ENCODE peak calls at places on chromosome 4, in nine cellular contexts. One of them, this sample, is unnamed.

GRCh38 chr4:24560770-24561415 is 23.5 kb downstream of the DHX15 start:
- DNase-seq in uterus: no peak
- DNase-seq in AG04450: no peak
- DNase-seq in left lung: no peak
- DNase-seq in OCI-LY7: no peak
- DNase-seq in fibroblast of lung: peak; percentile 68
- DNase-seq in ovary: no peak
- DNase-seq in GM23338: no peak
- DNase-seq in caudate nucleus: no peak
- DNase-seq in this sample: no peak

GRCh38 chr4:83320548-83320947 is 14.1 kb downstream of the HPSE start:
- DNase-seq in GM23338: no peak
- DNase-seq in AG04450: no peak
- DNase-seq in caudate nucleus: no peak
- DNase-seq in OCI-LY7: no peak
- DNase-seq in uterus: no peak
- DNase-seq in ovary: peak; percentile 23
- DNase-seq in fibroblast of lung: peak; percentile 22
- DNase-seq in left lung: peak; percentile 83
- DNase-seq in this sample: peak; percentile 55

GRCh38 chr4:10416441-10416840 is 40.8 kb downstream of the ZNF518B start:
- DNase-seq in uterus: no peak
- DNase-seq in AG04450: no peak
- DNase-seq in GM23338: no peak
- DNase-seq in caudate nucleus: no peak
- DNase-seq in left lung: no peak
- DNase-seq in fibroblast of lung: no peak
- DNase-seq in ovary: no peak
- DNase-seq in OCI-LY7: no peak
- DNase-seq in this sample: no peak

GRCh38 chr4:88751258-88752075 is 53.8 kb upstream of the NAP1L5 start:
- DNase-seq in caudate nucleus: no peak
- DNase-seq in AG04450: no peak
- DNase-seq in GM23338: no peak
- DNase-seq in ovary: no peak
- DNase-seq in left lung: no peak
- DNase-seq in fibroblast of lung: peak; percentile 50
- DNase-seq in uterus: no peak
- DNase-seq in OCI-LY7: no peak
- DNase-seq in this sample: no peak

GRCh38 chr4:56689231-56689630 is 8.1 kb upstream of the HOPX start:
- DNase-seq in fibroblast of lung: no peak
- DNase-seq in GM23338: no peak
- DNase-seq in OCI-LY7: no peak
- DNase-seq in caudate nucleus: no peak
- DNase-seq in uterus: no peak
- DNase-seq in ovary: no peak
- DNase-seq in left lung: no peak
- DNase-seq in AG04450: no peak
- DNase-seq in this sample: no peak

GRCh38 chr4:122548452-122548851 is 72.4 kb downstream of the IL21 start:
- DNase-seq in GM23338: no peak
- DNase-seq in ovary: no peak
- DNase-seq in fibroblast of lung: peak; percentile 80
- DNase-seq in left lung: no peak
- DNase-seq in uterus: no peak
- DNase-seq in OCI-LY7: no peak
- DNase-seq in caudate nucleus: no peak
- DNase-seq in AG04450: no peak
- DNase-seq in this sample: no peak

GRCh38 chr4:119087656-119088055 is 48.0 kb upstream of the MYOZ2 start:
- DNase-seq in caudate nucleus: no peak
- DNase-seq in OCI-LY7: no peak
- DNase-seq in uterus: no peak
- DNase-seq in fibroblast of lung: no peak
- DNase-seq in left lung: no peak
- DNase-seq in AG04450: no peak
- DNase-seq in GM23338: no peak
- DNase-seq in ovary: no peak
- DNase-seq in this sample: no peak

GRCh38 chr4:149145803-149146202 is 669.8 kb downstream of the IQCM start:
- DNase-seq in fibroblast of lung: peak; percentile 67
- DNase-seq in OCI-LY7: no peak
- DNase-seq in AG04450: peak; percentile 59
- DNase-seq in left lung: no peak
- DNase-seq in uterus: no peak
- DNase-seq in caudate nucleus: no peak
- DNase-seq in ovary: no peak
- DNase-seq in GM23338: no peak
- DNase-seq in this sample: no peak

GRCh38 chr4:56374956-56375355 is 12.3 kb downstream of the AASDH start:
- DNase-seq in left lung: no peak
- DNase-seq in fibroblast of lung: no peak
- DNase-seq in caudate nucleus: no peak
- DNase-seq in OCI-LY7: peak; percentile 9
- DNase-seq in uterus: no peak
- DNase-seq in AG04450: no peak
- DNase-seq in GM23338: no peak
- DNase-seq in ovary: no peak
- DNase-seq in this sample: no peak

GRCh38 chr4:186144180-186144579 is 39.7 kb downstream of the FAM149A start:
- DNase-seq in AG04450: no peak
- DNase-seq in caudate nucleus: no peak
- DNase-seq in ovary: peak; percentile 38
- DNase-seq in left lung: no peak
- DNase-seq in GM23338: peak; percentile 53
- DNase-seq in fibroblast of lung: peak; percentile 65
- DNase-seq in OCI-LY7: no peak
- DNase-seq in uterus: peak; percentile 40
- DNase-seq in this sample: peak; percentile 29

GRCh38 chr4:70925899-70926635 is 23.9 kb downstream of the MOB1B start:
- DNase-seq in ovary: no peak
- DNase-seq in fibroblast of lung: no peak
- DNase-seq in left lung: no peak
- DNase-seq in GM23338: no peak
- DNase-seq in caudate nucleus: no peak
- DNase-seq in uterus: no peak
- DNase-seq in AG04450: no peak
- DNase-seq in OCI-LY7: peak; percentile 82
- DNase-seq in this sample: no peak

GRCh38 chr4:149344436-149344835 is 471.2 kb downstream of the IQCM start:
- DNase-seq in uterus: no peak
- DNase-seq in caudate nucleus: no peak
- DNase-seq in fibroblast of lung: peak; percentile 83
- DNase-seq in GM23338: no peak
- DNase-seq in left lung: no peak
- DNase-seq in ovary: no peak
- DNase-seq in AG04450: peak; percentile 1
- DNase-seq in OCI-LY7: no peak
- DNase-seq in this sample: peak; percentile 2

GRCh38 chr4:4269326-4269725 is 20.6 kb downstream of the LYAR start:
- DNase-seq in AG04450: no peak
- DNase-seq in GM23338: no peak
- DNase-seq in OCI-LY7: no peak
- DNase-seq in caudate nucleus: no peak
- DNase-seq in fibroblast of lung: no peak
- DNase-seq in ovary: no peak
- DNase-seq in left lung: no peak
- DNase-seq in uterus: no peak
- DNase-seq in this sample: no peak

GRCh38 chr4:4269856-4270255 is 20.1 kb downstream of the LYAR start:
- DNase-seq in left lung: no peak
- DNase-seq in GM23338: no peak
- DNase-seq in caudate nucleus: no peak
- DNase-seq in fibroblast of lung: peak; percentile 43
- DNase-seq in ovary: no peak
- DNase-seq in OCI-LY7: no peak
- DNase-seq in uterus: no peak
- DNase-seq in AG04450: no peak
- DNase-seq in this sample: peak; percentile 55

GRCh38 chr4:4268753-4269152 is 20.7 kb upstream of the TMEM128 start:
- DNase-seq in AG04450: no peak
- DNase-seq in fibroblast of lung: no peak
- DNase-seq in GM23338: no peak
- DNase-seq in left lung: no peak
- DNase-seq in uterus: no peak
- DNase-seq in ovary: no peak
- DNase-seq in caudate nucleus: no peak
- DNase-seq in OCI-LY7: no peak
- DNase-seq in this sample: no peak

GRCh38 chr4:4271912-4272311 is 18.0 kb downstream of the LYAR start:
- DNase-seq in fibroblast of lung: no peak
- DNase-seq in GM23338: peak; percentile 43
- DNase-seq in ovary: no peak
- DNase-seq in caudate nucleus: no peak
- DNase-seq in OCI-LY7: no peak
- DNase-seq in uterus: no peak
- DNase-seq in left lung: peak; percentile 61
- DNase-seq in AG04450: no peak
- DNase-seq in this sample: no peak

DNA sequence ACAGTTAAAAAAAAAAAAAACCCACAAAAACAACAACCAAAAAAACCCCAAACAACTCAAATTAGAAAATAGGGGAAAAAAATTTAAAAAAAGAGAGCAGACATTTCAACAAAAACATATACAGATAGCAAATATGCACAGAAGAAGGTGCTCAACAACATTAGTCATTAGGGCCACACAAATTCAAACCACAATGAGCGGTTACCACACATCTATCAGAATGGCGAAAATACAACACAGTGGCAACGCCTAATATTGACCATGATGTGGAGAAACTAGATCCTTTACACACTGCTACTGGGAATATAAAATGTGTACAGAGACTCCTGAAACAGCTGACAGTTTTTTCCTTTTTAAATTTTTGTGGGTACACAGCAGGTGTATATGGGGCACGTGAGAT is 19.4 kb downstream of the LYAR start:
- DNase-seq in caudate nucleus: no peak
- DNase-seq in uterus: no peak
- DNase-seq in OCI-LY7: no peak
- DNase-seq in fibroblast of lung: peak; percentile 42
- DNase-seq in left lung: no peak
- DNase-seq in ovary: no peak
- DNase-seq in AG04450: no peak
- DNase-seq in GM23338: no peak
- DNase-seq in this sample: peak; percentile 47
- H3K27ac ChIP-seq in caudate nucleus: no peak overlapping the region
- H3K27ac ChIP-seq in uterus: no peak overlapping the region
- H3K27ac ChIP-seq in OCI-LY7: no peak overlapping the region
- H3K27ac ChIP-seq in fibroblast of lung: no peak overlapping the region
- H3K27ac ChIP-seq in left lung: peak overlapping the region; percentile 80
- H3K27ac ChIP-seq in ovary: no peak overlapping the region
- H3K27ac ChIP-seq in AG04450: no peak overlapping the region
- H3K27ac ChIP-seq in GM23338: no peak overlapping the region
- H3K27ac ChIP-seq in this sample: peak overlapping the region; percentile 72

DNA sequence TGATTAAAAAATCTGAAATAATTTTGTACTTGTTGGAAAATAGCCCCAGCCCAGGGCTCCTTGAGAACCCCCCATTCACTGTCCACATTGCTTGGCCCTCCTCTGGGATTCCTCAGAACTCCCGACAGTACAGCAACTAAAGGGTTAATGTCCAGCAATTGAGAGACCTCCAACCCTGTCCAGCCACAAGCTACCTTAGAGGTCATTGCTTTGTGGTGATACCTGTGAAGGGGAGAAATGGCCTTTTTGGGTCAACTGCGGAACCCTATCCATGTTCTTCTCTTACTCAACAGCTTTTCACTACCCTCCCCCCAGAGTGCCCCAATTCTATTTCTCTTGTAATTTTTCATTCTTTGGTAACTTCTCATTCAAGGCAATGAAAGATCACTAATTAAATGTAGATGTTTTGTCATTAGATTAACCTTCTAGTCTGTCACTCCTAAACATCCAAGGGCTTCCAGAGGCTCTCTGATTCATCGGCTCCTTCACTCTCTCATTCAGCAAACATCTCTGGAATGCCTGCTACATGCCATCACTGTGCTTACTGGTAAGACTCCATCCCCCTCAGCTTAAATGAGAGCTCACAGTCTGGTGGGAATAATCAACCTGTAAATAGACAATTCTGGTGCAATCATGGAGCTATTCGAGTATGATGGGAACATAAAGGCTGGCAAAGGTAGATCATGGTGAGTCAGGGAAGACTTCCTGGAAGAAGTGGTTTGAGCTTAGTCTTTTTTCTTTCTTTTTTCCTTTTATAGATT is 241.4 kb upstream of the PGRMC2 start:
- DNase-seq in AG04450: peak; percentile 91
- DNase-seq in caudate nucleus: no peak
- DNase-seq in uterus: no peak
- DNase-seq in left lung: no peak
- DNase-seq in GM23338: peak; percentile 88
- DNase-seq in OCI-LY7: no peak
- DNase-seq in fibroblast of lung: peak; percentile 100
- DNase-seq in ovary: no peak
- DNase-seq in this sample: peak; percentile 85
- H3K27ac ChIP-seq in AG04450: peak overlapping the region; percentile 88
- H3K27ac ChIP-seq in caudate nucleus: no peak overlapping the region
- H3K27ac ChIP-seq in uterus: peak overlapping the region; percentile 40
- H3K27ac ChIP-seq in left lung: peak overlapping the region; percentile 34
- H3K27ac ChIP-seq in GM23338: peak overlapping the region; percentile 34
- H3K27ac ChIP-seq in OCI-LY7: no peak overlapping the region
- H3K27ac ChIP-seq in fibroblast of lung: peak overlapping the region; percentile 83
- H3K27ac ChIP-seq in ovary: no peak overlapping the region
- H3K27ac ChIP-seq in this sample: peak overlapping the region; percentile 6

GRCh38 chr4:188328966-188329365 is 189.7 kb downstream of the TRIML1 start:
- DNase-seq in left lung: no peak
- DNase-seq in uterus: no peak
- DNase-seq in AG04450: no peak
- DNase-seq in fibroblast of lung: no peak
- DNase-seq in OCI-LY7: no peak
- DNase-seq in caudate nucleus: no peak
- DNase-seq in ovary: no peak
- DNase-seq in GM23338: no peak
- DNase-seq in this sample: no peak
- H3K27ac ChIP-seq in left lung: no peak overlapping the region
- H3K27ac ChIP-seq in uterus: no peak overlapping the region
- H3K27ac ChIP-seq in AG04450: no peak overlapping the region
- H3K27ac ChIP-seq in fibroblast of lung: no peak overlapping the region
- H3K27ac ChIP-seq in OCI-LY7: no peak overlapping the region
- H3K27ac ChIP-seq in caudate nucleus: no peak overlapping the region
- H3K27ac ChIP-seq in ovary: no peak overlapping the region
- H3K27ac ChIP-seq in GM23338: no peak overlapping the region
- H3K27ac ChIP-seq in this sample: no peak overlapping the region

GRCh38 chr4:172168888-172169287 is 355.7 kb downstream of the GALNTL6 start:
- DNase-seq in uterus: no peak
- DNase-seq in AG04450: peak; percentile 13
- DNase-seq in caudate nucleus: no peak
- DNase-seq in GM23338: no peak
- DNase-seq in fibroblast of lung: no peak
- DNase-seq in left lung: no peak
- DNase-seq in ovary: no peak
- DNase-seq in OCI-LY7: no peak
- DNase-seq in this sample: no peak

DNA sequence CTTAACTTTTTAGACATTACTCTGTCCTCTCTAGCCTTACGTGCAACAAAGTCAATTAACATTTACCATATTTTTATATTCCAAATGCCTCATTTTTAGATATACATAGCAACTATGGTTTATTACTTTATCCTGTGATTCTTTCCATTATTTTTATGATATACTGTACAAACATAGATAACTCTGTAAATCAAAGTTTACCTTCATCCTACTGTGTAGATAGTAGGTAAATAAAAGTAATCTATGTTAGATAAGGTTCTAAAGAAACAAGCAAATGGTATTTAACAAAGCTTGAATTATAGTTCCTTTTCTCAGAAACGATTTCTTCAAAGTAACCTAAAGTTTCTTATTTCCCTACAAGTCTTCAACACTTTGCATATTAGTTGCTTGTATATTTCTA is 350.0 kb downstream of the GALNTL6 start:
- DNase-seq in AG04450: no peak
- DNase-seq in ovary: no peak
- DNase-seq in caudate nucleus: no peak
- DNase-seq in fibroblast of lung: no peak
- DNase-seq in uterus: no peak
- DNase-seq in left lung: no peak
- DNase-seq in OCI-LY7: no peak
- DNase-seq in GM23338: no peak
- DNase-seq in this sample: no peak
- H3K27ac ChIP-seq in AG04450: no peak overlapping the region
- H3K27ac ChIP-seq in ovary: no peak overlapping the region
- H3K27ac ChIP-seq in caudate nucleus: no peak overlapping the region
- H3K27ac ChIP-seq in fibroblast of lung: no peak overlapping the region
- H3K27ac ChIP-seq in uterus: no peak overlapping the region
- H3K27ac ChIP-seq in left lung: no peak overlapping the region
- H3K27ac ChIP-seq in OCI-LY7: no peak overlapping the region
- H3K27ac ChIP-seq in GM23338: no peak overlapping the region
- H3K27ac ChIP-seq in this sample: no peak overlapping the region